ENCODE peak calls at places on chromosome 1, in ten cellular contexts. A is BJ; C is stimulated activated naive CD8-positive, alpha-beta T cell treated with anti-CD3 and anti-CD28 coated beads, Interleukin-15, Interleukin-2, amounts not matched to agents 100 U/mL and 50 U/mL, for 24 hours; B is Right ventricle myocardium superior; F is nephron progenitor cell; D is mucosa of gallbladder; E is activated T-cell treated with anti-CD3 and anti-CD28 coated beads, Interleukin-2, amount 50 U/mL, for 72 hours; G is germinal center; H is neural progenitor cell; T is GM13977. P is an unnamed sample.

GRCh38 chr1:246778663-246779062 is 54.5 kb downstream of the SCCPDH start:
- DNase-seq in A (no peak), C (no peak), B (no peak), F (no peak), D (no peak), E (no peak), G (no peak), H (no peak), T (no peak), P (no peak)

GRCh38 chr1:188218289-188218688 is 1389.5 kb downstream of the PLA2G4A start:
- DNase-seq in A (no peak), C (no peak), B (no peak), F (no peak), D (no peak), E (no peak), G (no peak), H (no peak), T (no peak), P (no peak)

GRCh38 chr1:5661196-5662130 is 330.8 kb downstream of the NPHP4 start:
- DNase-seq in A (no peak), C (no peak), B (peak; percentile 49), F (no peak), D (no peak), E (no peak), G (no peak), H (no peak), T (no peak), P (no peak)

GRCh38 chr1:2314803-2315710 is 76.3 kb downstream of the MORN1 start:
- DNase-seq in A (no peak), C (peak; percentile 71), B (peak; percentile 81), F (peak; percentile 77), D (no peak), E (peak; percentile 76), G (peak; percentile 89), H (peak; percentile 79), T (peak; percentile 96), P (peak; percentile 78)

GRCh38 chr1:200660719-200661118 is 9.0 kb downstream of the DDX59 start:
- DNase-seq in A (no peak), C (no peak), B (peak; percentile 83), F (no peak), D (peak; percentile 42), E (no peak), G (no peak), H (no peak), T (no peak), P (no peak)

GRCh38 chr1:168098534-168099313 is 38.0 kb downstream of the GPR161 start:
- DNase-seq in A (no peak), C (no peak), B (no peak), F (no peak), D (no peak), E (no peak), G (no peak), H (no peak), T (no peak), P (no peak)

GRCh38 chr1:160981584-160982411 is 27.2 kb upstream of the ITLN2 start:
- DNase-seq in A (no peak), C (peak; percentile 29), B (no peak), F (peak; percentile 30), D (no peak), E (peak; percentile 12), G (no peak), H (peak; percentile 58), T (no peak), P (peak; percentile 21)

GRCh38 chr1:227697321-227697864 is 37.7 kb downstream of the JMJD4 start:
- DNase-seq in A (no peak), C (no peak), B (no peak), F (no peak), D (no peak), E (no peak), G (no peak), H (no peak), T (no peak), P (no peak)

GRCh38 chr1:47705517-47706130 is 267.8 kb downstream of the FOXD2 start:
- DNase-seq in A (no peak), C (no peak), B (no peak), F (no peak), D (no peak), E (no peak), G (no peak), H (no peak), T (no peak), P (no peak)

GRCh38 chr1:59704721-59705120 is 110.0 kb upstream of the HOOK1 start:
- DNase-seq in A (no peak), C (no peak), B (no peak), F (no peak), D (no peak), E (no peak), G (no peak), H (no peak), T (no peak), P (no peak)

P was measured in activated B cell treated with CpG ODN at 0.5 μM for 24 hours.